ENCODE peak calls at places on chromosome 1, in seven cellular contexts. One of them, this sample, is unnamed.

GRCh38 chr1:186842547-186842946 is 13.8 kb downstream of the PLA2G4A start:
- DNase-seq in HT1080: no peak
- DNase-seq in activated CD8-positive, alpha-beta memory T cell treated with anti-CD3 and anti-CD28 coated beads, Interleukin-2, amount 50 U/mL, for 4 hours: no peak
- DNase-seq in Right ventricle myocardium superior: no peak
- DNase-seq in stimulated activated CD4-positive, alpha-beta T cell treated with anti-CD3 and anti-CD28 coated beads, Interleukin-4, amount 100 ng/mL, for 1 hour: no peak
- DNase-seq in GM19239: no peak
- DNase-seq in AML-193: no peak
- DNase-seq in this sample: no peak

GRCh38 chr1:198880818-198881597 is 242.2 kb downstream of the PTPRC start:
- DNase-seq in HT1080: peak; percentile 91
- DNase-seq in Right ventricle myocardium superior: peak; percentile 15
- DNase-seq in GM19239: no peak
- DNase-seq in stimulated activated CD4-positive, alpha-beta T cell treated with anti-CD3 and anti-CD28 coated beads, Interleukin-4, amount 100 ng/mL, for 1 hour: no peak
- DNase-seq in activated CD8-positive, alpha-beta memory T cell treated with anti-CD3 and anti-CD28 coated beads, Interleukin-2, amount 50 U/mL, for 4 hours: no peak
- DNase-seq in AML-193: peak; percentile 85
- DNase-seq in this sample: no peak

GRCh38 chr1:160795951-160796383 is at the start of gene LY9:
- DNase-seq in stimulated activated CD4-positive, alpha-beta T cell treated with anti-CD3 and anti-CD28 coated beads, Interleukin-4, amount 100 ng/mL, for 1 hour: peak; percentile 64
- DNase-seq in Right ventricle myocardium superior: no peak
- DNase-seq in activated CD8-positive, alpha-beta memory T cell treated with anti-CD3 and anti-CD28 coated beads, Interleukin-2, amount 50 U/mL, for 4 hours: peak; percentile 72
- DNase-seq in AML-193: no peak
- DNase-seq in HT1080: peak; percentile 60
- DNase-seq in GM19239: peak; percentile 69
- DNase-seq in this sample: peak; percentile 95

GRCh38 chr1:54377040-54377691 is 29.0 kb downstream of the SSBP3 start:
- DNase-seq in stimulated activated CD4-positive, alpha-beta T cell treated with anti-CD3 and anti-CD28 coated beads, Interleukin-4, amount 100 ng/mL, for 1 hour: no peak
- DNase-seq in AML-193: no peak
- DNase-seq in GM19239: no peak
- DNase-seq in Right ventricle myocardium superior: no peak
- DNase-seq in activated CD8-positive, alpha-beta memory T cell treated with anti-CD3 and anti-CD28 coated beads, Interleukin-2, amount 50 U/mL, for 4 hours: no peak
- DNase-seq in HT1080: peak; percentile 24
- DNase-seq in this sample: no peak

GRCh38 chr1:36845802-36846201 is 188.5 kb downstream of the GRIK3 start:
- DNase-seq in stimulated activated CD4-positive, alpha-beta T cell treated with anti-CD3 and anti-CD28 coated beads, Interleukin-4, amount 100 ng/mL, for 1 hour: no peak
- DNase-seq in HT1080: no peak
- DNase-seq in activated CD8-positive, alpha-beta memory T cell treated with anti-CD3 and anti-CD28 coated beads, Interleukin-2, amount 50 U/mL, for 4 hours: no peak
- DNase-seq in AML-193: no peak
- DNase-seq in GM19239: no peak
- DNase-seq in Right ventricle myocardium superior: no peak
- DNase-seq in this sample: no peak

GRCh38 chr1:14106679-14107313 is 406.8 kb downstream of the PRDM2 start:
- DNase-seq in HT1080: no peak
- DNase-seq in AML-193: no peak
- DNase-seq in activated CD8-positive, alpha-beta memory T cell treated with anti-CD3 and anti-CD28 coated beads, Interleukin-2, amount 50 U/mL, for 4 hours: no peak
- DNase-seq in Right ventricle myocardium superior: no peak
- DNase-seq in stimulated activated CD4-positive, alpha-beta T cell treated with anti-CD3 and anti-CD28 coated beads, Interleukin-4, amount 100 ng/mL, for 1 hour: no peak
- DNase-seq in GM19239: no peak
- DNase-seq in this sample: no peak

GRCh38 chr1:86523670-86524354 is 23.1 kb upstream of the CLCA4 start:
- DNase-seq in stimulated activated CD4-positive, alpha-beta T cell treated with anti-CD3 and anti-CD28 coated beads, Interleukin-4, amount 100 ng/mL, for 1 hour: no peak
- DNase-seq in AML-193: no peak
- DNase-seq in GM19239: no peak
- DNase-seq in activated CD8-positive, alpha-beta memory T cell treated with anti-CD3 and anti-CD28 coated beads, Interleukin-2, amount 50 U/mL, for 4 hours: no peak
- DNase-seq in Right ventricle myocardium superior: peak; percentile 32
- DNase-seq in HT1080: no peak
- DNase-seq in this sample: no peak

GRCh38 chr1:183432548-183432875 is 14.3 kb upstream of the NMNAT2 start:
- DNase-seq in GM19239: no peak
- DNase-seq in stimulated activated CD4-positive, alpha-beta T cell treated with anti-CD3 and anti-CD28 coated beads, Interleukin-4, amount 100 ng/mL, for 1 hour: no peak
- DNase-seq in activated CD8-positive, alpha-beta memory T cell treated with anti-CD3 and anti-CD28 coated beads, Interleukin-2, amount 50 U/mL, for 4 hours: no peak
- DNase-seq in Right ventricle myocardium superior: no peak
- DNase-seq in AML-193: no peak
- DNase-seq in HT1080: peak; percentile 74
- DNase-seq in this sample: no peak

GRCh38 chr1:47650205-47650604 is 212.4 kb downstream of the FOXD2 start:
- DNase-seq in Right ventricle myocardium superior: no peak
- DNase-seq in HT1080: peak; percentile 99
- DNase-seq in GM19239: no peak
- DNase-seq in stimulated activated CD4-positive, alpha-beta T cell treated with anti-CD3 and anti-CD28 coated beads, Interleukin-4, amount 100 ng/mL, for 1 hour: no peak
- DNase-seq in AML-193: no peak
- DNase-seq in activated CD8-positive, alpha-beta memory T cell treated with anti-CD3 and anti-CD28 coated beads, Interleukin-2, amount 50 U/mL, for 4 hours: no peak
- DNase-seq in this sample: peak; percentile 78

GRCh38 chr1:160117300-160117699 is 1.7 kb downstream of the ATP1A2 start:
- DNase-seq in AML-193: no peak
- DNase-seq in stimulated activated CD4-positive, alpha-beta T cell treated with anti-CD3 and anti-CD28 coated beads, Interleukin-4, amount 100 ng/mL, for 1 hour: no peak
- DNase-seq in HT1080: no peak
- DNase-seq in Right ventricle myocardium superior: no peak
- DNase-seq in GM19239: no peak
- DNase-seq in activated CD8-positive, alpha-beta memory T cell treated with anti-CD3 and anti-CD28 coated beads, Interleukin-2, amount 50 U/mL, for 4 hours: no peak
- DNase-seq in this sample: no peak

GRCh38 chr1:171495444-171495843 is 10.1 kb downstream of the PRRC2C start:
- DNase-seq in AML-193: no peak
- DNase-seq in Right ventricle myocardium superior: no peak
- DNase-seq in activated CD8-positive, alpha-beta memory T cell treated with anti-CD3 and anti-CD28 coated beads, Interleukin-2, amount 50 U/mL, for 4 hours: no peak
- DNase-seq in stimulated activated CD4-positive, alpha-beta T cell treated with anti-CD3 and anti-CD28 coated beads, Interleukin-4, amount 100 ng/mL, for 1 hour: no peak
- DNase-seq in HT1080: no peak
- DNase-seq in GM19239: no peak
- DNase-seq in this sample: no peak

GRCh38 chr1:67162954-67163353 is 3.3 kb upstream of the IL23R start:
- DNase-seq in activated CD8-positive, alpha-beta memory T cell treated with anti-CD3 and anti-CD28 coated beads, Interleukin-2, amount 50 U/mL, for 4 hours: no peak
- DNase-seq in HT1080: peak; percentile 98
- DNase-seq in AML-193: no peak
- DNase-seq in GM19239: no peak
- DNase-seq in stimulated activated CD4-positive, alpha-beta T cell treated with anti-CD3 and anti-CD28 coated beads, Interleukin-4, amount 100 ng/mL, for 1 hour: peak; percentile 26
- DNase-seq in Right ventricle myocardium superior: no peak
- DNase-seq in this sample: no peak

GRCh38 chr1:33974147-33974546 is 110.3 kb downstream of the HMGB4 start:
- DNase-seq in Right ventricle myocardium superior: peak; percentile 44
- DNase-seq in GM19239: no peak
- DNase-seq in AML-193: no peak
- DNase-seq in HT1080: no peak
- DNase-seq in activated CD8-positive, alpha-beta memory T cell treated with anti-CD3 and anti-CD28 coated beads, Interleukin-2, amount 50 U/mL, for 4 hours: no peak
- DNase-seq in stimulated activated CD4-positive, alpha-beta T cell treated with anti-CD3 and anti-CD28 coated beads, Interleukin-4, amount 100 ng/mL, for 1 hour: no peak
- DNase-seq in this sample: no peak

GRCh38 chr1:154956557-154956956 is 658 bp upstream of the PBXIP1 start:
- DNase-seq in AML-193: no peak
- DNase-seq in HT1080: no peak
- DNase-seq in GM19239: no peak
- DNase-seq in stimulated activated CD4-positive, alpha-beta T cell treated with anti-CD3 and anti-CD28 coated beads, Interleukin-4, amount 100 ng/mL, for 1 hour: no peak
- DNase-seq in Right ventricle myocardium superior: peak; percentile 74
- DNase-seq in activated CD8-positive, alpha-beta memory T cell treated with anti-CD3 and anti-CD28 coated beads, Interleukin-2, amount 50 U/mL, for 4 hours: no peak
- DNase-seq in this sample: no peak

GRCh38 chr1:175941164-175941563 is 197.8 kb upstream of the TNR start:
- DNase-seq in stimulated activated CD4-positive, alpha-beta T cell treated with anti-CD3 and anti-CD28 coated beads, Interleukin-4, amount 100 ng/mL, for 1 hour: no peak
- DNase-seq in AML-193: no peak
- DNase-seq in activated CD8-positive, alpha-beta memory T cell treated with anti-CD3 and anti-CD28 coated beads, Interleukin-2, amount 50 U/mL, for 4 hours: no peak
- DNase-seq in HT1080: no peak
- DNase-seq in Right ventricle myocardium superior: no peak
- DNase-seq in GM19239: no peak
- DNase-seq in this sample: no peak

GRCh38 chr1:24501371-24502167 is 1.1 kb upstream of the RCAN3 start:
- DNase-seq in GM19239: no peak
- DNase-seq in Right ventricle myocardium superior: no peak
- DNase-seq in AML-193: peak; percentile 88
- DNase-seq in activated CD8-positive, alpha-beta memory T cell treated with anti-CD3 and anti-CD28 coated beads, Interleukin-2, amount 50 U/mL, for 4 hours: no peak
- DNase-seq in HT1080: peak; percentile 54
- DNase-seq in stimulated activated CD4-positive, alpha-beta T cell treated with anti-CD3 and anti-CD28 coated beads, Interleukin-4, amount 100 ng/mL, for 1 hour: no peak
- DNase-seq in this sample: peak; percentile 84

GRCh38 chr1:155329980-155330598 is 9.4 kb downstream of the RUSC1 start:
- DNase-seq in stimulated activated CD4-positive, alpha-beta T cell treated with anti-CD3 and anti-CD28 coated beads, Interleukin-4, amount 100 ng/mL, for 1 hour: no peak
- DNase-seq in AML-193: no peak
- DNase-seq in activated CD8-positive, alpha-beta memory T cell treated with anti-CD3 and anti-CD28 coated beads, Interleukin-2, amount 50 U/mL, for 4 hours: no peak
- DNase-seq in GM19239: no peak
- DNase-seq in Right ventricle myocardium superior: no peak
- DNase-seq in HT1080: no peak
- DNase-seq in this sample: no peak

GRCh38 chr1:151013518-151013917 is 5.3 kb downstream of the PRUNE1 start:
- DNase-seq in HT1080: no peak
- DNase-seq in activated CD8-positive, alpha-beta memory T cell treated with anti-CD3 and anti-CD28 coated beads, Interleukin-2, amount 50 U/mL, for 4 hours: no peak
- DNase-seq in Right ventricle myocardium superior: no peak
- DNase-seq in AML-193: no peak
- DNase-seq in stimulated activated CD4-positive, alpha-beta T cell treated with anti-CD3 and anti-CD28 coated beads, Interleukin-4, amount 100 ng/mL, for 1 hour: no peak
- DNase-seq in GM19239: no peak
- DNase-seq in this sample: no peak

GRCh38 chr1:201758508-201759050 is 70.4 kb upstream of the IPO9 start:
- DNase-seq in AML-193: no peak
- DNase-seq in activated CD8-positive, alpha-beta memory T cell treated with anti-CD3 and anti-CD28 coated beads, Interleukin-2, amount 50 U/mL, for 4 hours: no peak
- DNase-seq in stimulated activated CD4-positive, alpha-beta T cell treated with anti-CD3 and anti-CD28 coated beads, Interleukin-4, amount 100 ng/mL, for 1 hour: no peak
- DNase-seq in HT1080: no peak
- DNase-seq in Right ventricle myocardium superior: no peak
- DNase-seq in GM19239: no peak
- DNase-seq in this sample: no peak

GRCh38 chr1:207644852-207645631 is at the start of gene CR1L:
- DNase-seq in GM19239: peak; percentile 50
- DNase-seq in Right ventricle myocardium superior: peak; percentile 89
- DNase-seq in AML-193: no peak
- DNase-seq in HT1080: no peak
- DNase-seq in activated CD8-positive, alpha-beta memory T cell treated with anti-CD3 and anti-CD28 coated beads, Interleukin-2, amount 50 U/mL, for 4 hours: peak; percentile 68
- DNase-seq in stimulated activated CD4-positive, alpha-beta T cell treated with anti-CD3 and anti-CD28 coated beads, Interleukin-4, amount 100 ng/mL, for 1 hour: peak; percentile 75
- DNase-seq in this sample: peak; percentile 68

GRCh38 chr1:218460367-218460766 is 115.2 kb downstream of the TGFB2 start:
- DNase-seq in activated CD8-positive, alpha-beta memory T cell treated with anti-CD3 and anti-CD28 coated beads, Interleukin-2, amount 50 U/mL, for 4 hours: no peak
- DNase-seq in HT1080: peak; percentile 58
- DNase-seq in Right ventricle myocardium superior: no peak
- DNase-seq in stimulated activated CD4-positive, alpha-beta T cell treated with anti-CD3 and anti-CD28 coated beads, Interleukin-4, amount 100 ng/mL, for 1 hour: no peak
- DNase-seq in GM19239: no peak
- DNase-seq in AML-193: no peak
- DNase-seq in this sample: no peak

GRCh38 chr1:37056201-37056764 is 22.0 kb upstream of the GRIK3 start:
- DNase-seq in Right ventricle myocardium superior: no peak
- DNase-seq in AML-193: no peak
- DNase-seq in stimulated activated CD4-positive, alpha-beta T cell treated with anti-CD3 and anti-CD28 coated beads, Interleukin-4, amount 100 ng/mL, for 1 hour: no peak
- DNase-seq in HT1080: no peak
- DNase-seq in GM19239: no peak
- DNase-seq in activated CD8-positive, alpha-beta memory T cell treated with anti-CD3 and anti-CD28 coated beads, Interleukin-2, amount 50 U/mL, for 4 hours: no peak
- DNase-seq in this sample: no peak

GRCh38 chr1:204947338-204947737 is 76.7 kb downstream of the NFASC start:
- DNase-seq in stimulated activated CD4-positive, alpha-beta T cell treated with anti-CD3 and anti-CD28 coated beads, Interleukin-4, amount 100 ng/mL, for 1 hour: no peak
- DNase-seq in Right ventricle myocardium superior: no peak
- DNase-seq in AML-193: no peak
- DNase-seq in activated CD8-positive, alpha-beta memory T cell treated with anti-CD3 and anti-CD28 coated beads, Interleukin-2, amount 50 U/mL, for 4 hours: no peak
- DNase-seq in GM19239: no peak
- DNase-seq in HT1080: no peak
- DNase-seq in this sample: no peak

GRCh38 chr1:191857600-191857999 is 300.7 kb upstream of the RGS18 start:
- DNase-seq in stimulated activated CD4-positive, alpha-beta T cell treated with anti-CD3 and anti-CD28 coated beads, Interleukin-4, amount 100 ng/mL, for 1 hour: no peak
- DNase-seq in HT1080: no peak
- DNase-seq in activated CD8-positive, alpha-beta memory T cell treated with anti-CD3 and anti-CD28 coated beads, Interleukin-2, amount 50 U/mL, for 4 hours: no peak
- DNase-seq in GM19239: no peak
- DNase-seq in AML-193: no peak
- DNase-seq in Right ventricle myocardium superior: no peak
- DNase-seq in this sample: no peak

GRCh38 chr1:228228601-228229074 is 20.8 kb downstream of the OBSCN start:
- DNase-seq in HT1080: peak; percentile 87
- DNase-seq in GM19239: no peak
- DNase-seq in AML-193: no peak
- DNase-seq in activated CD8-positive, alpha-beta memory T cell treated with anti-CD3 and anti-CD28 coated beads, Interleukin-2, amount 50 U/mL, for 4 hours: no peak
- DNase-seq in stimulated activated CD4-positive, alpha-beta T cell treated with anti-CD3 and anti-CD28 coated beads, Interleukin-4, amount 100 ng/mL, for 1 hour: no peak
- DNase-seq in Right ventricle myocardium superior: no peak
- DNase-seq in this sample: no peak

GRCh38 chr1:232805269-232806070 is at the start of gene MAP10:
- DNase-seq in AML-193: no peak
- DNase-seq in stimulated activated CD4-positive, alpha-beta T cell treated with anti-CD3 and anti-CD28 coated beads, Interleukin-4, amount 100 ng/mL, for 1 hour: peak; percentile 72
- DNase-seq in GM19239: peak; percentile 85
- DNase-seq in activated CD8-positive, alpha-beta memory T cell treated with anti-CD3 and anti-CD28 coated beads, Interleukin-2, amount 50 U/mL, for 4 hours: peak; percentile 70
- DNase-seq in Right ventricle myocardium superior: peak; percentile 87
- DNase-seq in HT1080: no peak
- DNase-seq in this sample: peak; percentile 78

GRCh38 chr1:15578921-15579682 is 5.7 kb downstream of the AGMAT start:
- DNase-seq in GM19239: peak; percentile 29
- DNase-seq in AML-193: no peak
- DNase-seq in activated CD8-positive, alpha-beta memory T cell treated with anti-CD3 and anti-CD28 coated beads, Interleukin-2, amount 50 U/mL, for 4 hours: peak; percentile 18
- DNase-seq in Right ventricle myocardium superior: no peak
- DNase-seq in HT1080: no peak
- DNase-seq in stimulated activated CD4-positive, alpha-beta T cell treated with anti-CD3 and anti-CD28 coated beads, Interleukin-4, amount 100 ng/mL, for 1 hour: no peak
- DNase-seq in this sample: no peak

GRCh38 chr1:209601809-209602657 is 18.5 kb downstream of the CAMK1G start:
- DNase-seq in stimulated activated CD4-positive, alpha-beta T cell treated with anti-CD3 and anti-CD28 coated beads, Interleukin-4, amount 100 ng/mL, for 1 hour: peak; percentile 25
- DNase-seq in Right ventricle myocardium superior: no peak
- DNase-seq in HT1080: peak; percentile 74
- DNase-seq in AML-193: peak; percentile 37
- DNase-seq in GM19239: no peak
- DNase-seq in activated CD8-positive, alpha-beta memory T cell treated with anti-CD3 and anti-CD28 coated beads, Interleukin-2, amount 50 U/mL, for 4 hours: no peak
- DNase-seq in this sample: no peak

GRCh38 chr1:47623174-47623940 is 185.5 kb downstream of the FOXD2 start:
- DNase-seq in stimulated activated CD4-positive, alpha-beta T cell treated with anti-CD3 and anti-CD28 coated beads, Interleukin-4, amount 100 ng/mL, for 1 hour: no peak
- DNase-seq in HT1080: no peak
- DNase-seq in AML-193: no peak
- DNase-seq in activated CD8-positive, alpha-beta memory T cell treated with anti-CD3 and anti-CD28 coated beads, Interleukin-2, amount 50 U/mL, for 4 hours: no peak
- DNase-seq in GM19239: no peak
- DNase-seq in Right ventricle myocardium superior: no peak
- DNase-seq in this sample: no peak

GRCh38 chr1:107184888-107185287 is 44.0 kb downstream of the NTNG1 start:
- DNase-seq in HT1080: peak; percentile 11
- DNase-seq in stimulated activated CD4-positive, alpha-beta T cell treated with anti-CD3 and anti-CD28 coated beads, Interleukin-4, amount 100 ng/mL, for 1 hour: no peak
- DNase-seq in activated CD8-positive, alpha-beta memory T cell treated with anti-CD3 and anti-CD28 coated beads, Interleukin-2, amount 50 U/mL, for 4 hours: no peak
- DNase-seq in Right ventricle myocardium superior: no peak
- DNase-seq in GM19239: no peak
- DNase-seq in AML-193: no peak
- DNase-seq in this sample: no peak

GRCh38 chr1:210607361-210607760 is 278.7 kb downstream of the HHAT start:
- DNase-seq in Right ventricle myocardium superior: no peak
- DNase-seq in stimulated activated CD4-positive, alpha-beta T cell treated with anti-CD3 and anti-CD28 coated beads, Interleukin-4, amount 100 ng/mL, for 1 hour: no peak
- DNase-seq in HT1080: no peak
- DNase-seq in activated CD8-positive, alpha-beta memory T cell treated with anti-CD3 and anti-CD28 coated beads, Interleukin-2, amount 50 U/mL, for 4 hours: no peak
- DNase-seq in AML-193: no peak
- DNase-seq in GM19239: no peak
- DNase-seq in this sample: no peak

This sample was measured in Peyer's patch.